ENCODE peak calls at places on chromosomes 7 and 10, in eight cellular contexts. T is IMR-90; G is upper lobe of right lung; A is hepatocyte; O is HepG2; P is adrenal gland; W is suprapubic skin; F is CD8-positive, alpha-beta T cell. I is an unnamed sample.

GRCh38 chr10:122471531-122472177 is 10.3 kb downstream of the HTRA1 start:
- DNase-seq in W (peak; percentile 39), A (no peak), F (no peak), O (no peak), G (no peak), P (no peak), T (peak; percentile 56), I (no peak)

GRCh38 chr7:141704741-141705140 is 2.8 kb upstream of the DENND11 start:
- DNase-seq in F (no peak), T (peak; percentile 29), A (no peak), O (no peak), G (no peak), P (no peak), W (no peak), I (no peak)

GRCh38 chr10:10951675-10952074 is 66.0 kb upstream of the CELF2 start:
- DNase-seq in G (no peak), P (no peak), W (no peak), O (no peak), T (no peak), A (no peak), F (no peak), I (no peak)

GRCh38 chr7:155115288-155115687 is 45.2 kb downstream of the HTR5A start:
- DNase-seq in F (no peak), W (no peak), A (no peak), P (no peak), T (no peak), G (no peak), O (no peak), I (no peak)

GRCh38 chr7:115679976-115680375 is 350.6 kb downstream of the TFEC start:
- DNase-seq in F (no peak), O (peak; percentile 58), G (no peak), A (peak; percentile 58), W (no peak), P (no peak), T (peak; percentile 59), I (peak; percentile 63)

GRCh38 chr7:110922906-110923305 is 168.0 kb upstream of the LRRN3 start:
- DNase-seq in G (no peak), P (no peak), T (peak; percentile 83), O (peak; percentile 6), W (no peak), F (no peak), A (no peak), I (no peak)

GRCh38 chr10:31607481-31607880 is 288.5 kb downstream of the ZEB1 start:
- DNase-seq in T (no peak), A (no peak), W (no peak), G (no peak), P (no peak), O (no peak), F (no peak), I (no peak)

GRCh38 chr10:13563481-13564445 is 23.0 kb upstream of the PRPF18 start:
- DNase-seq in O (no peak), F (no peak), A (no peak), W (no peak), G (no peak), T (peak; percentile 1), P (no peak), I (no peak)

GRCh38 chr7:101618916-101619315 is 10.2 kb downstream of the MYL10 start:
- DNase-seq in W (no peak), G (no peak), T (no peak), F (no peak), A (no peak), P (no peak), O (no peak), I (no peak)

GRCh38 chr10:113297226-113297625 is 255.6 kb upstream of the HABP2 start:
- DNase-seq in P (no peak), T (peak; percentile 14), A (no peak), F (no peak), O (no peak), W (no peak), G (no peak), I (no peak)

GRCh38 chr10:60798870-60799269 is 20.6 kb downstream of the CDK1 start:
- DNase-seq in T (no peak), F (no peak), P (no peak), A (no peak), G (no peak), O (no peak), W (no peak), I (no peak)

GRCh38 chr10:42981358-42982236 is 95.3 kb upstream of the RET start:
- DNase-seq in F (no peak), W (peak; percentile 54), T (no peak), G (peak; percentile 51), A (peak; percentile 48), P (no peak), O (no peak), I (no peak)

GRCh38 chr10:63503395-63503794 is 17.8 kb upstream of the REEP3 start:
- DNase-seq in P (no peak), O (no peak), W (no peak), T (no peak), A (no peak), F (no peak), G (no peak), I (no peak)

GRCh38 chr7:103691291-103691690 is 245.3 kb upstream of the SLC26A5 start:
- DNase-seq in W (no peak), T (no peak), O (no peak), P (no peak), G (no peak), A (no peak), F (no peak), I (no peak)

GRCh38 chr10:51892965-51893658 is 193.7 kb upstream of the CSTF2T start:
- DNase-seq in O (peak; percentile 10), A (no peak), F (no peak), P (no peak), G (no peak), T (peak; percentile 6), W (no peak), I (peak; percentile 6)

GRCh38 chr7:12550956-12551355 is 19.6 kb upstream of the SCIN start:
- DNase-seq in A (no peak), O (no peak), W (no peak), F (no peak), P (no peak), T (peak; percentile 28), G (no peak), I (no peak)

GRCh38 chr10:74947781-74948401 is 121.5 kb downstream of the KAT6B start:
- DNase-seq in T (no peak), P (no peak), A (no peak), O (no peak), W (no peak), F (no peak), G (no peak), I (no peak)

GRCh38 chr7:2544541-2545188 is 10.7 kb downstream of the BRAT1 start:
- DNase-seq in A (no peak), P (no peak), G (no peak), T (no peak), W (peak; percentile 55), O (no peak), F (no peak), I (no peak)

DNA sequence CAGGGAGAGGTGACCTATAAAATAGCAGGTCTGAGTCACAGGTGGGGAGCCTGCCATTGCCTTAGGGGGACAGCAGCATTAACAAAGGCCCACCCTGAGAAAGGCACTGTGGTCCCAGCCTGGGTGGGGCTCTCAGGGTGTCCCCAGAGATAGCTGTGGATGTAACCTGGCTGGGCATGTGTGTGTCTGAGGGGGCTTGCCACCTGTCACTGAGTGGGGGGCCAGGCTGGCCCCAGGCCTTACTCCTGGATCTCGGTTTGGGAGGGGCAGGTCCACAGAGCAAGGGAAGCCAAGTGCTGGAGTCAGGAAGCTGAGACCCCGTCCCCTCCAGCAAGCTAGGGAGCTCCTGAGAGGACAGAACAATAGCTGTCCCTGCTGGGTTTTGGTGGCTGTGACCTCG is 48.2 kb upstream of the SLC29A3 start:
- DNase-seq in A (no peak), O (no peak), W (no peak), T (no peak), G (no peak), P (no peak), F (no peak), I (no peak)
- H3K27ac ChIP-seq in A (no peak overlapping the region), O (no peak overlapping the region), W (no peak overlapping the region), T (no peak overlapping the region), G (no peak overlapping the region), P (no peak overlapping the region), F (no peak overlapping the region), I (peak overlapping the region; percentile 69)

GRCh38 chr7:35758421-35758820 is 42.4 kb upstream of the SEPTIN7 start:
- DNase-seq in W (no peak), F (no peak), A (peak; percentile 42), P (no peak), T (no peak), G (no peak), O (peak; percentile 28), I (no peak)
- TF ChIP-seq CTCF in W (no peak), F (no peak), A (no peak), P (no peak), T (no peak), G (no peak), O (peak; percentile 27), I (no peak)

GRCh38 chr10:15483215-15483970 is 112.3 kb upstream of the FAM171A1 start:
- DNase-seq in W (no peak), A (no peak), F (no peak), G (no peak), O (no peak), T (no peak), P (no peak), I (peak; percentile 39)
- H3K27ac ChIP-seq in W (no peak overlapping the region), A (no peak overlapping the region), F (no peak overlapping the region), G (no peak overlapping the region), O (no peak overlapping the region), T (no peak overlapping the region), P (no peak overlapping the region), I (no peak overlapping the region)

DNA sequence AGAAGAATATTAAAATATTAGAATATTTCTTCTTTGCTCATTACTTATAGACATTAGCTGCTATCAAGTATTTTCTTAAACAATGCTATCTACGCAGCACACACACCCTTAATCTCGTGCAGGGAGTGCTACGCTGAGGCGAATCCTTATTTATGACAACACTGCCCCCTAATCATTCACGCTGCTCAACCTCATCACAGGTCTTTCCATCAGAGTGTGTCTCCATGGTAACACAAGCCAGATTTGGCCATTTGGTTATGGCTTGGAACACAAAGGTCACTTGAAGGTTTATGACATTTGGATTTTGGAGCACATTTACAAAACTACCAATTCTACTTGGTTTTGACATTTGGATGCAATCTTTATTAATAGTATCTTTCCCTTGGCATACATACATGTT is 45.4 kb upstream of the MYO3A start:
- DNase-seq in W (no peak), T (no peak), O (no peak), P (no peak), A (no peak), F (no peak), G (no peak), I (no peak)
- TF ChIP-seq CTCF in W (no peak), T (no peak), O (no peak), P (no peak), A (no peak), F (no peak), G (no peak), I (no peak)

DNA sequence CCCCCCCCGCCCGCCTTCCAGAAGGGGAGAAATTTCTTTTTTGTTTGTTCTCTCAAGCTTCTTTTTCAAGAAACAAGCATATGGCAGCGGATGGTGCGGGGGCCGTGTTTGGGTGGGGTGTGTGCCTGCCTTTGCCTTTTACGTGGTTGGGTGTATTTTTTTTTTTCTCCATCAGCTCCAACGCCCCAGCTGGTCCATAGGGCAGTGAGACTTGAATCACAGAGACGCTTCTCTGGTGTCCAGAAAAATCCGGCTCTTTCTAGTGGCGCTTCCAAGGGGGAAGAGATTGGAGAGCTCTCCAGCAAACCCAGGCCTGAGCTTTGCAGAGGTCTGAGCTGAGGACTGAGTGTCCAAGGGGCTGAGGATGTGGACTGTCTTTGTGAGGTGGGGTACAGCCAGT is 36.8 kb downstream of the GTF2IRD1 start:
- DNase-seq in O (no peak), P (no peak), T (no peak), W (no peak), F (no peak), A (no peak), G (no peak), I (no peak)
- H3K27ac ChIP-seq in O (no peak overlapping the region), P (peak overlapping the region; percentile 17), T (no peak overlapping the region), W (no peak overlapping the region), F (no peak overlapping the region), A (no peak overlapping the region), G (no peak overlapping the region), I (peak overlapping the region; percentile 69)

I was measured in cardiac muscle cell.